ENCODE peak calls at places on chromosome 3, in six cellular contexts. S, Z, L, P, D and F are unnamed samples.

GRCh38 chr3:173397161-173398110 is at the start of gene NLGN1:
- DNase-seq in D (peak; percentile 21), Z (no peak), S (peak; percentile 39), L (no peak), P (no peak), F (no peak)

GRCh38 chr3:139774570-139775302 is 97.0 kb upstream of the NMNAT3 start:
- DNase-seq in P (no peak), L (no peak), D (no peak), Z (no peak), S (no peak), F (no peak)

GRCh38 chr3:156633335-156633734 is 41.1 kb upstream of the TIPARP start:
- DNase-seq in S (no peak), L (no peak), Z (no peak), P (no peak), D (no peak), F (no peak)

GRCh38 chr3:171801738-171802600 is 8.3 kb downstream of the PLD1 start:
- DNase-seq in D (no peak), P (no peak), L (no peak), S (no peak), Z (no peak), F (no peak)

GRCh38 chr3:40337136-40338108 is 27.9 kb downstream of the EIF1B start:
- DNase-seq in S (no peak), L (no peak), Z (no peak), P (no peak), D (peak; percentile 43), F (no peak)

GRCh38 chr3:84077479-84077878 is 881.3 kb upstream of the CADM2 start:
- DNase-seq in S (no peak), L (no peak), P (no peak), D (no peak), Z (no peak), F (no peak)

GRCh38 chr3:137065381-137065780 is 107.6 kb downstream of the IL20RB start:
- DNase-seq in S (no peak), P (no peak), D (no peak), L (no peak), Z (no peak), F (no peak)

GRCh38 chr3:15271785-15272381 is 60.5 kb downstream of the SH3BP5 start:
- DNase-seq in P (peak; percentile 55), L (peak; percentile 54), Z (peak; percentile 79), S (peak; percentile 49), D (peak; percentile 81), F (no peak)

GRCh38 chr3:42503251-42503924 is 945 bp downstream of the VIPR1 start:
- DNase-seq in L (no peak), P (no peak), S (peak; percentile 40), Z (no peak), D (peak; percentile 19), F (no peak)

GRCh38 chr3:56053727-56054126 is 414.5 kb downstream of the ERC2 start:
- DNase-seq in S (no peak), D (no peak), P (no peak), Z (no peak), L (no peak), F (no peak)

GRCh38 chr3:113719294-113719693 is 22.9 kb upstream of the USF3 start:
- DNase-seq in L (no peak), D (no peak), Z (no peak), P (no peak), S (no peak), F (no peak)

GRCh38 chr3:97481416-97481815 is 283.1 kb upstream of the ARL6 start:
- DNase-seq in D (no peak), Z (no peak), L (no peak), S (no peak), P (no peak), F (no peak)

GRCh38 chr3:151379083-151379734 is 5.3 kb downstream of the P2RY12 start:
- DNase-seq in S (peak; percentile 38), L (no peak), D (peak; percentile 28), Z (no peak), P (no peak), F (no peak)

GRCh38 chr3:178735032-178735674 is 198.9 kb downstream of the KCNMB2 start:
- DNase-seq in P (no peak), S (no peak), L (no peak), D (no peak), Z (no peak), F (no peak)